ENCODE peak calls at places on chromosomes 3 and 15, in six cellular contexts. One of them, this sample, is unnamed.

GRCh38 chr15:83747050-83747717 is 93.3 kb downstream of the ADAMTSL3 start:
- DNase-seq in activated CD8-positive, alpha-beta memory T cell treated with anti-CD3 and anti-CD28 coated beads for 4 hours: no peak
- DNase-seq in mesothelial cell of epicardium: no peak
- DNase-seq in GM23338: peak; percentile 51
- DNase-seq in DMS79: no peak
- DNase-seq in lung: no peak
- DNase-seq in this sample: no peak

GRCh38 chr3:64209866-64210609 is 15.2 kb downstream of the PRICKLE2 start:
- DNase-seq in DMS79: no peak
- DNase-seq in mesothelial cell of epicardium: no peak
- DNase-seq in lung: peak; percentile 41
- DNase-seq in activated CD8-positive, alpha-beta memory T cell treated with anti-CD3 and anti-CD28 coated beads for 4 hours: no peak
- DNase-seq in GM23338: no peak
- DNase-seq in this sample: no peak

GRCh38 chr15:98649621-98649995 is 1.3 kb downstream of the IGF1R start:
- DNase-seq in lung: peak; percentile 43
- DNase-seq in DMS79: no peak
- DNase-seq in GM23338: no peak
- DNase-seq in activated CD8-positive, alpha-beta memory T cell treated with anti-CD3 and anti-CD28 coated beads for 4 hours: no peak
- DNase-seq in mesothelial cell of epicardium: no peak
- DNase-seq in this sample: no peak

GRCh38 chr3:17213102-17213501 is 328.3 kb downstream of the PLCL2 start:
- DNase-seq in activated CD8-positive, alpha-beta memory T cell treated with anti-CD3 and anti-CD28 coated beads for 4 hours: no peak
- DNase-seq in GM23338: no peak
- DNase-seq in DMS79: no peak
- DNase-seq in lung: no peak
- DNase-seq in mesothelial cell of epicardium: no peak
- DNase-seq in this sample: no peak

GRCh38 chr15:30984542-30984941 is 6.9 kb downstream of the MTMR10 start:
- DNase-seq in lung: no peak
- DNase-seq in activated CD8-positive, alpha-beta memory T cell treated with anti-CD3 and anti-CD28 coated beads for 4 hours: no peak
- DNase-seq in DMS79: no peak
- DNase-seq in mesothelial cell of epicardium: no peak
- DNase-seq in GM23338: no peak
- DNase-seq in this sample: no peak

GRCh38 chr15:96347181-96348111 is 16.9 kb downstream of the NR2F2 start:
- DNase-seq in DMS79: no peak
- DNase-seq in lung: no peak
- DNase-seq in activated CD8-positive, alpha-beta memory T cell treated with anti-CD3 and anti-CD28 coated beads for 4 hours: no peak
- DNase-seq in GM23338: peak; percentile 80
- DNase-seq in mesothelial cell of epicardium: peak; percentile 22
- DNase-seq in this sample: no peak

GRCh38 chr3:11556851-11557644 is 86.7 kb downstream of the VGLL4 start:
- DNase-seq in mesothelial cell of epicardium: no peak
- DNase-seq in activated CD8-positive, alpha-beta memory T cell treated with anti-CD3 and anti-CD28 coated beads for 4 hours: no peak
- DNase-seq in DMS79: no peak
- DNase-seq in lung: no peak
- DNase-seq in GM23338: no peak
- DNase-seq in this sample: no peak

GRCh38 chr3:187013080-187013838 is 82.9 kb downstream of the ST6GAL1 start:
- DNase-seq in DMS79: no peak
- DNase-seq in mesothelial cell of epicardium: no peak
- DNase-seq in lung: no peak
- DNase-seq in GM23338: no peak
- DNase-seq in activated CD8-positive, alpha-beta memory T cell treated with anti-CD3 and anti-CD28 coated beads for 4 hours: no peak
- DNase-seq in this sample: no peak

GRCh38 chr3:10374311-10374710 is 53.4 kb upstream of the SEC13 start:
- DNase-seq in lung: no peak
- DNase-seq in mesothelial cell of epicardium: no peak
- DNase-seq in GM23338: no peak
- DNase-seq in activated CD8-positive, alpha-beta memory T cell treated with anti-CD3 and anti-CD28 coated beads for 4 hours: no peak
- DNase-seq in DMS79: no peak
- DNase-seq in this sample: no peak

GRCh38 chr3:131503328-131503650 is 518 bp upstream of the MRPL3 start:
- DNase-seq in lung: no peak
- DNase-seq in GM23338: peak; percentile 3
- DNase-seq in activated CD8-positive, alpha-beta memory T cell treated with anti-CD3 and anti-CD28 coated beads for 4 hours: no peak
- DNase-seq in DMS79: no peak
- DNase-seq in mesothelial cell of epicardium: no peak
- DNase-seq in this sample: no peak